ENCODE peak calls at places on chromosomes 11 and 22, in four cellular contexts. One of them, this sample, is unnamed.
A peak's percentile ranks its signal among the peaks of the same experiment; 100 is the strongest.

GRCh38 chr22:44201556-44202129 is 20.9 kb downstream of the PARVG start:
- DNase-seq in A549: no peak
- DNase-seq in neural progenitor cell: no peak
- DNase-seq in left ventricle myocardium inferior: no peak
- DNase-seq in this sample: no peak

GRCh38 chr11:129434641-129435498 is 59.2 kb downstream of the BARX2 start:
- DNase-seq in A549: no peak
- DNase-seq in neural progenitor cell: no peak
- DNase-seq in left ventricle myocardium inferior: no peak
- DNase-seq in this sample: no peak

GRCh38 chr22:40533712-40534378 is 102.7 kb downstream of the MRTFA start:
- DNase-seq in A549: peak; percentile 70
- DNase-seq in neural progenitor cell: peak; percentile 12
- DNase-seq in left ventricle myocardium inferior: no peak
- DNase-seq in this sample: no peak

GRCh38 chr11:44623716-44624491 is 58.4 kb downstream of the CD82 start:
- DNase-seq in A549: no peak
- DNase-seq in neural progenitor cell: no peak
- DNase-seq in left ventricle myocardium inferior: no peak
- DNase-seq in this sample: no peak

GRCh38 chr11:112583246-112583893 is 322.7 kb upstream of the PLET1 start:
- DNase-seq in A549: no peak
- DNase-seq in neural progenitor cell: no peak
- DNase-seq in left ventricle myocardium inferior: no peak
- DNase-seq in this sample: no peak

GRCh38 chr22:39095971-39096370 is 1.1 kb upstream of the APOBEC3H start:
- DNase-seq in A549: no peak
- DNase-seq in neural progenitor cell: no peak
- DNase-seq in left ventricle myocardium inferior: no peak
- DNase-seq in this sample: no peak

GRCh38 chr11:67499808-67500793 is 5.1 kb downstream of the PITPNM1 start:
- DNase-seq in A549: no peak
- DNase-seq in neural progenitor cell: no peak
- DNase-seq in left ventricle myocardium inferior: no peak
- DNase-seq in this sample: no peak

GRCh38 chr11:126719740-126720139 is 280.8 kb downstream of the KIRREL3 start:
- DNase-seq in A549: no peak
- DNase-seq in neural progenitor cell: no peak
- DNase-seq in left ventricle myocardium inferior: no peak
- DNase-seq in this sample: no peak

GRCh38 chr11:16099501-16099900 is 256.8 kb downstream of the SOX6 start:
- DNase-seq in A549: no peak
- DNase-seq in neural progenitor cell: no peak
- DNase-seq in left ventricle myocardium inferior: no peak
- DNase-seq in this sample: no peak

GRCh38 chr22:45784357-45785277 is 113.0 kb downstream of the ATXN10 start:
- DNase-seq in A549: peak; percentile 39
- DNase-seq in neural progenitor cell: peak; percentile 29
- DNase-seq in left ventricle myocardium inferior: peak; percentile 19
- DNase-seq in this sample: no peak

GRCh38 chr11:27317751-27318150 is 45.3 kb downstream of the CCDC34 start:
- DNase-seq in A549: peak; percentile 54
- DNase-seq in neural progenitor cell: no peak
- DNase-seq in left ventricle myocardium inferior: no peak
- DNase-seq in this sample: no peak

GRCh38 chr11:128889657-128890213 is 1.4 kb upstream of the KCNJ5 start:
- DNase-seq in A549: no peak
- DNase-seq in neural progenitor cell: peak; percentile 40
- DNase-seq in left ventricle myocardium inferior: no peak
- DNase-seq in this sample: no peak

GRCh38 chr22:46578251-46578823 is 40.9 kb upstream of the CELSR1 start:
- DNase-seq in A549: no peak
- DNase-seq in neural progenitor cell: no peak
- DNase-seq in left ventricle myocardium inferior: peak; percentile 21
- DNase-seq in this sample: no peak

GRCh38 chr11:2582958-2583604 is 116.7 kb downstream of the KCNQ1OT1 start:
- DNase-seq in A549: no peak
- DNase-seq in neural progenitor cell: no peak
- DNase-seq in left ventricle myocardium inferior: peak; percentile 9
- DNase-seq in this sample: peak; percentile 62

GRCh38 chr11:476416-476815 is 26.3 kb downstream of the PTDSS2 start:
- DNase-seq in A549: no peak
- DNase-seq in neural progenitor cell: no peak
- DNase-seq in left ventricle myocardium inferior: no peak
- DNase-seq in this sample: no peak

GRCh38 chr11:121249039-121249663 is 43.4 kb upstream of the SC5D start:
- DNase-seq in A549: peak; percentile 9
- DNase-seq in neural progenitor cell: peak; percentile 51
- DNase-seq in left ventricle myocardium inferior: no peak
- DNase-seq in this sample: no peak

GRCh38 chr11:18526130-18526520 is 617 bp downstream of the TSG101 start:
- DNase-seq in A549: no peak
- DNase-seq in neural progenitor cell: no peak
- DNase-seq in left ventricle myocardium inferior: no peak
- DNase-seq in this sample: no peak

GRCh38 chr11:57781529-57781943 is 19.9 kb downstream of the CTNND1 start:
- DNase-seq in A549: no peak
- DNase-seq in neural progenitor cell: peak; percentile 47
- DNase-seq in left ventricle myocardium inferior: no peak
- DNase-seq in this sample: peak; percentile 70

DNA sequence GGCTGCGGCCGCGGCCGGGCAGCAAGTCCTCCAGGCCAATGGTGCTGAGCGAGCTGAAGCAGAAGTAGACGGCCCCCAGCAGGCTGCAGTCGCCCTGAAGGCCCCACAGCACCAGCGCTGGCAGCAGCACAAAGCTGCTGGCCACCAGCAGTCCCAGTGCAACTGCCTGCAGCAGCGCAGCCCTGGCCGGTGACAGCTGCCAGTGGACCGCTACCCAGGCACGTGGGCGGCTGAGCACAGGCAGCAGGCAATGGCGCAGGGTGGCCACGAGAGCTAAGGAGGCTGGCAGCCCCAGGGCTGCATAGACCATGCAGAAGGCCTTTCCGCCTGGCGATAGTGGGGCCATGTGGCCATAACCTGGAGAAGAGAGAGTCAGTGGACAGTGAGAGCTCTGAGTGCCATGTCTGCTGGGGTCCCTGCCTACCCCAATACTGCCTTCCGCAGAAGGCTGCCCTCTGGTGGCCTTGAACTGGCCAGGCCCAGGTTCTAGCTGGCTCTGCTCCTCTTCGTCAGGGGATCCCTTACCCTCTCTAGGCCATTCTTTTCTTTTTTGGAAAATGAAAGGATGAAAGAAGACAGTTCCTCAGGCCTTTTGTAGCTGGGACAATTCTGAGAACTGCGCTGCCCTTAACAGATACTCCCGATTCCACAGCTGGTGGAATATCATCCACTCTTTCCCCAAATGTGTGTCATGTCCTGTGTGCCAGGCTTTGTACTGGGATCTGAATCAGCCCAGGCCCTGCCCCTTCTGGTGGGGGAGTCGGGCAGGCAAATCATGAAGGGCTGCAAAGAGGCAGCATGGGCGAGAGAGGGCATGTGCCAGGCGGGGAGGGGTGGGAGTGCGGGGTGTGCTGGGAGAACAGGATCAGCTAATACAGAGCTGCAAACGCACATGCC is 1.8 kb downstream of the KCNK7 start:
- DNase-seq in A549: no peak
- DNase-seq in neural progenitor cell: peak; percentile 73
- DNase-seq in left ventricle myocardium inferior: no peak
- DNase-seq in this sample: no peak
- H3K4me1 ChIP-seq in A549: no peaks in the 10 kb centered on the region
- H3K4me1 ChIP-seq in neural progenitor cell: peaks cover 14% of the 10 kb centered on the region
- H3K4me1 ChIP-seq in left ventricle myocardium inferior: peaks cover 65% of the 10 kb centered on the region
- H3K4me1 ChIP-seq in this sample: peaks cover 22% of the 10 kb centered on the region

GRCh38 chr11:65295001-65295400 is 19.7 kb upstream of the CDC42EP2 start:
- DNase-seq in A549: no peak
- DNase-seq in neural progenitor cell: no peak
- DNase-seq in left ventricle myocardium inferior: peak; percentile 49
- DNase-seq in this sample: no peak
- H3K4me1 ChIP-seq in A549: peaks cover 47% of the 10 kb centered on the region
- H3K4me1 ChIP-seq in neural progenitor cell: no peaks in the 10 kb centered on the region
- H3K4me1 ChIP-seq in left ventricle myocardium inferior: peaks cover 96% of the 10 kb centered on the region
- H3K4me1 ChIP-seq in this sample: no peaks in the 10 kb centered on the region

DNA sequence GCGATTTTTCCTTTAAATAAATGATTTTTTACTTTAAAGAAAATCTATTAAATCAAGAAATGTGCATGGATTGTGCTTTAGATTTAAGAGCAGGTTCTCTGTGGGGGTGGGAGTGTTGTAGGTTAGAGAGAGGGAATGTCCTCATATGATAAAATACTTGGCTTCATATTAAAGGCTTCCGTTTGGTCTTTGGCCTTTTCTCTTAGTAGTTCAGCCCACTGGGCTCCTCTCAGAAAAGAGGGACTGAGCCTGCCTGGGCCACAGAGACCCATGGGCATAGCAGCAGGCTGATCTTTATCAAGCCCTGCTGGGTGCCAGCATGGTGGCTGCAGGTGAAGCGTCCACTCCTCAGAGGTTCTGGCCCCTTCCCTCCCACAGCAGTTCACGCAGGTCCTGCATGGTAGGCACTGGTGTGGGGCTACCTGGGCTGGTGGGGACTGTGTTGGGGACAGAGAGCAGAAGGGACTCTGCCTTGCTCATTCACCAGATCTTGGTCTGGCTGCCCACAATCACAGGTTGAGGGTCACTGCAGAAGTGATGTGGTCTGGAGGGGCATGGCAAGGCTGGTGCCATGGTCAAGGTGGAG is 4.3 kb downstream of the PANX1 start:
- DNase-seq in A549: no peak
- DNase-seq in neural progenitor cell: no peak
- DNase-seq in left ventricle myocardium inferior: no peak
- DNase-seq in this sample: no peak
- H3K4me1 ChIP-seq in A549: peaks cover 56% of the 10 kb centered on the region
- H3K4me1 ChIP-seq in neural progenitor cell: peaks cover 16% of the 10 kb centered on the region
- H3K4me1 ChIP-seq in left ventricle myocardium inferior: peaks cover 89% of the 10 kb centered on the region
- H3K4me1 ChIP-seq in this sample: peaks cover 9% of the 10 kb centered on the region

DNA sequence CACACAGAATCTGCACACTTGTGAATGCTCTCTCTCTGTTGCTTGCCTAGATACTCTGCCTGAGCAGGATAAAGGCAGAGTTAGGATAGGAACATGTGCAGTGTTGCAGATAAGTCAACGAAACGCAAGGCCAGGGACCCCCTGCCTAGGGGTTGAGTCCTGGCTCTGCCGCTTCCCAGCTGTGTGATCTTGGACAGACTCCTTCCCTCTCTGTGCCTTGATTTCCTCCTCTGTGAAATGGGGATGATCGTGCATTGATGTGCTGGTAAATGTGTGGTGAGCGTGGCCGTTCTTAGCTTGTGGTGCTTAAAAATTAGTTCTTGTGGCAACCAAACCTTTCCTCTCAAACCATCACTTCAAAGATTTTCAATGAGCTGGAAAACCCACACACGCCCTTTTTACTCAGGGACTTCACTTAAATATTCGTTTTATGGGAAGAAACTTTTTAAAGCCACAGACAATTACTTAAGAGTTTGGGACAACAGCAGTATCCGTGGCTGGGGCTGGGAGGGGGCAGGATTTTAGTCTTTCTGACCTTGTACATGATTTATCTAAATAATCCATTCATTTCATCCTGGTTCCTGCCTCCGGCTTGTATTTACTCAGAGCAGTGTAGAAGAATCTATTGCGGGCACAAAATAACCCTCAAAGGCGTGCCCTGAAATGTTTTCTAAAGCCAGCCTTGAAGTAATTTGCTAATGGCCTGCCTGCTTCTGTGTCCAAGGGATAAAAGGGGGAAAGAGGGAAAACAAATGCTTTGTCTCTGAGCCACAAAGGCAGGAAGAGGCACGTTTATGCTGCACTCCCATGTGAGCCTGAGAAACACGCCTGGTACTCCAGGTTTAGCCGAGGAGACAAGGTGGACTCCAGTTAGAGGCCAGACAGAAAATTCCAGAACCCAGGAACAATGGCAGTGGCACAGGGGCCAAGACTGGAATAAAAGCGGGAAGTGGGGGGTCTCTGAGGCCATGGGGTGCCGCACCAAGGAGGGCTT is 85.0 kb upstream of the CRYBB3 start:
- DNase-seq in A549: peak; percentile 13
- DNase-seq in neural progenitor cell: peak; percentile 41
- DNase-seq in left ventricle myocardium inferior: no peak
- DNase-seq in this sample: no peak
- H3K4me1 ChIP-seq in A549: peaks cover 22% of the 10 kb centered on the region
- H3K4me1 ChIP-seq in neural progenitor cell: peaks cover 24% of the 10 kb centered on the region
- H3K4me1 ChIP-seq in left ventricle myocardium inferior: peaks cover 54% of the 10 kb centered on the region
- H3K4me1 ChIP-seq in this sample: no peaks in the 10 kb centered on the region

GRCh38 chr22:23267225-23268043 is 87.1 kb downstream of the BCR start:
- DNase-seq in A549: no peak
- DNase-seq in neural progenitor cell: no peak
- DNase-seq in left ventricle myocardium inferior: no peak
- DNase-seq in this sample: no peak
- H3K4me1 ChIP-seq in A549: no peaks in the 10 kb centered on the region
- H3K4me1 ChIP-seq in neural progenitor cell: peaks cover 18% of the 10 kb centered on the region
- H3K4me1 ChIP-seq in left ventricle myocardium inferior: peaks cover 13% of the 10 kb centered on the region
- H3K4me1 ChIP-seq in this sample: peaks cover 15% of the 10 kb centered on the region

GRCh38 chr22:27800250-27801131 is 1.1 kb downstream of the MN1 start:
- DNase-seq in A549: no peak
- DNase-seq in neural progenitor cell: peak; percentile 77
- DNase-seq in left ventricle myocardium inferior: peak; percentile 33
- DNase-seq in this sample: no peak

GRCh38 chr22:27799334-27800249 is 2.0 kb downstream of the MN1 start:
- DNase-seq in A549: no peak
- DNase-seq in neural progenitor cell: peak; percentile 60
- DNase-seq in left ventricle myocardium inferior: peak; percentile 34
- DNase-seq in this sample: peak; percentile 80

GRCh38 chr22:27797793-27798525 is 3.6 kb downstream of the MN1 start:
- DNase-seq in A549: no peak
- DNase-seq in neural progenitor cell: peak; percentile 57
- DNase-seq in left ventricle myocardium inferior: no peak
- DNase-seq in this sample: no peak

GRCh38 chr22:27796829-27797792 is 4.4 kb downstream of the MN1 start:
- DNase-seq in A549: no peak
- DNase-seq in neural progenitor cell: no peak
- DNase-seq in left ventricle myocardium inferior: no peak
- DNase-seq in this sample: no peak

GRCh38 chr22:27798526-27799333 is 2.8 kb downstream of the MN1 start:
- DNase-seq in A549: no peak
- DNase-seq in neural progenitor cell: peak; percentile 67
- DNase-seq in left ventricle myocardium inferior: no peak
- DNase-seq in this sample: peak; percentile 74
- H3K4me1 ChIP-seq in A549: peaks cover 8% of the 10 kb centered on the region
- H3K4me1 ChIP-seq in neural progenitor cell: peaks cover 80% of the 10 kb centered on the region
- H3K4me1 ChIP-seq in left ventricle myocardium inferior: peaks cover 89% of the 10 kb centered on the region
- H3K4me1 ChIP-seq in this sample: peaks cover 72% of the 10 kb centered on the region

This sample was measured in tibial artery.